ENCODE peak calls at places on chromosomes 12 and 14, in seven cellular contexts. R is brain microvascular endothelial cell; S is kidney tubule cell; T is effector memory CD8-positive, alpha-beta T cell; I is stimulated activated CD4-positive, alpha-beta T cell treated with anti-CD3 and anti-CD28 coated beads, Interleukin-2, amount 100 ng/mL, for 48 hours; X is tibial artery; O is frontal cortex. Z is an unnamed sample.

GRCh38 chr14:61562321-61563161 is 132.8 kb upstream of the HIF1A start:
- DNase-seq in O (no peak), I (no peak), R (peak), T (peak), X (no peak), S (peak), Z (peak)

GRCh38 chr12:1217191-1217949 is 226.3 kb downstream of the ERC1 start:
- DNase-seq in X (no peak), I (no peak), S (peak), T (no peak), O (no peak), R (peak), Z (no peak)

GRCh38 chr12:122423258-122424165 is 1.0 kb upstream of the CLIP1 start:
- DNase-seq in X (no peak), T (no peak), S (peak), O (no peak), I (no peak), R (no peak), Z (no peak)

GRCh38 chr12:52499836-52500560 is 6.9 kb upstream of the KRT6A start:
- DNase-seq in X (no peak), R (peak), I (no peak), S (no peak), T (no peak), O (no peak), Z (no peak)

GRCh38 chr14:21302013-21302857 is 22.4 kb downstream of the RPGRIP1 start:
- DNase-seq in T (no peak), X (no peak), R (no peak), O (no peak), S (no peak), I (no peak), Z (no peak)

GRCh38 chr12:93968928-93969327 is 179.4 kb upstream of the PLXNC1 start:
- DNase-seq in I (no peak), O (no peak), T (no peak), R (no peak), S (no peak), X (no peak), Z (no peak)

GRCh38 chr12:75613981-75614380 is 102.6 kb upstream of the KRR1 start:
- DNase-seq in O (no peak), X (no peak), S (peak), T (no peak), R (no peak), I (no peak), Z (no peak)

GRCh38 chr14:70665448-70666363 is 24.0 kb downstream of the TTC9 start:
- DNase-seq in S (peak), R (no peak), O (no peak), T (no peak), I (no peak), X (no peak), Z (no peak)

GRCh38 chr12:76560083-76560491 is 516 bp upstream of the OSBPL8 start:
- DNase-seq in S (no peak), R (no peak), T (no peak), O (no peak), I (no peak), X (no peak), Z (no peak)

Z was measured in CD8-positive, alpha-beta memory T cell.